ENCODE peak calls at places on chromosomes 2 and 18, in nine cellular contexts. H, I, T, W, L, C, G, U and S are unnamed samples.

GRCh38 chr2:232741972-232742371 is 34.4 kb downstream of the KCNJ13 start:
- DNase-seq in H (no peak), C (no peak), U (no peak), T (no peak), I (no peak), W (no peak), L (no peak), G (no peak), S (no peak)

GRCh38 chr2:42268528-42269151 is 92.4 kb downstream of the COX7A2L start:
- DNase-seq in I (no peak), G (no peak), T (no peak), H (no peak), U (no peak), C (no peak), W (no peak), L (peak), S (no peak)

GRCh38 chr2:235607541-235608199 is 113.8 kb downstream of the AGAP1 start:
- DNase-seq in L (peak), H (no peak), C (no peak), U (no peak), I (no peak), T (no peak), G (no peak), W (no peak), S (peak)

GRCh38 chr2:162317910-162318279 is 589 bp downstream of the IFIH1 start:
- DNase-seq in H (peak), C (no peak), L (peak), G (peak), T (no peak), I (peak), W (peak), U (no peak), S (no peak)

GRCh38 chr2:43144265-43144664 is 82.1 kb downstream of the ZFP36L2 start:
- DNase-seq in U (no peak), W (no peak), H (no peak), G (no peak), L (no peak), C (no peak), T (no peak), I (no peak), S (peak)

GRCh38 chr2:148720501-148720998 is 76.0 kb downstream of the EPC2 start:
- DNase-seq in W (no peak), T (no peak), H (peak), I (peak), U (no peak), G (no peak), C (no peak), L (no peak), S (peak)

GRCh38 chr2:182634386-182634785 is 81.7 kb upstream of the DNAJC10 start:
- DNase-seq in W (no peak), I (no peak), U (no peak), C (no peak), T (no peak), H (no peak), G (no peak), L (no peak), S (no peak)

GRCh38 chr2:234861841-234862735 is 89.7 kb upstream of the SH3BP4 start:
- DNase-seq in G (no peak), L (no peak), U (peak), H (no peak), C (no peak), W (no peak), T (no peak), I (no peak), S (no peak)

GRCh38 chr2:183172220-183172887 is 48.1 kb downstream of the NUP35 start:
- DNase-seq in C (no peak), U (no peak), L (no peak), H (no peak), I (no peak), T (no peak), G (no peak), W (no peak), S (no peak)

GRCh38 chr18:74784791-74785190 is 187.1 kb downstream of the ZNF407 start:
- DNase-seq in W (no peak), I (no peak), G (no peak), C (no peak), H (no peak), T (no peak), U (no peak), L (no peak), S (no peak)

GRCh38 chr2:112879491-112880041 is 31.4 kb upstream of the IL37 start:
- DNase-seq in W (peak), C (no peak), I (no peak), H (no peak), T (no peak), L (no peak), G (no peak), U (no peak), S (no peak)

GRCh38 chr2:6975988-6976387 is 58.8 kb downstream of the RNF144A start:
- DNase-seq in C (no peak), I (no peak), H (no peak), T (no peak), G (no peak), W (no peak), U (no peak), L (peak), S (peak)

GRCh38 chr2:128594953-128595677 is 276.4 kb upstream of the HS6ST1 start:
- DNase-seq in I (no peak), U (no peak), H (peak), L (no peak), T (no peak), W (no peak), G (peak), C (no peak), S (no peak)

GRCh38 chr2:106147159-106147558 is 46.9 kb downstream of the UXS1 start:
- DNase-seq in L (peak), U (no peak), H (no peak), G (no peak), T (no peak), C (no peak), I (no peak), W (no peak), S (peak)

GRCh38 chr18:52130621-52131020 is 209.4 kb upstream of the DCC start:
- DNase-seq in W (no peak), H (no peak), U (no peak), L (no peak), G (no peak), I (no peak), T (no peak), C (no peak), S (no peak)

GRCh38 chr2:175156534-175156933 is 11.5 kb downstream of the ATF2 start:
- DNase-seq in U (no peak), G (peak), C (no peak), I (no peak), H (no peak), T (no peak), W (no peak), L (peak), S (no peak)

GRCh38 chr2:186199029-186199428 is 287.0 kb upstream of the ZC3H15 start:
- DNase-seq in C (no peak), W (no peak), U (no peak), I (no peak), L (no peak), H (no peak), G (no peak), T (no peak), S (no peak)

GRCh38 chr2:182020319-182021055 is 34.8 kb downstream of the PPP1R1C start:
- DNase-seq in T (no peak), L (peak), H (no peak), G (no peak), W (no peak), I (no peak), U (no peak), C (no peak), S (peak)

GRCh38 chr18:26956894-26957293 is 91.4 kb upstream of the AQP4 start:
- DNase-seq in W (no peak), U (no peak), L (no peak), I (no peak), T (no peak), G (no peak), H (no peak), C (no peak), S (no peak)

GRCh38 chr18:32358529-32358928 is 112.2 kb downstream of the GAREM1 start:
- DNase-seq in W (no peak), C (no peak), L (no peak), U (no peak), T (no peak), G (no peak), H (no peak), I (no peak), S (peak)

GRCh38 chr2:189698020-189698887 is 23.8 kb downstream of the ANKAR start:
- DNase-seq in G (peak), C (peak), W (peak), U (no peak), T (peak), I (no peak), H (peak), L (peak), S (peak)

GRCh38 chr18:57466307-57466706 is 31.1 kb downstream of the ONECUT2 start:
- DNase-seq in L (no peak), I (no peak), G (no peak), C (no peak), T (no peak), U (no peak), W (no peak), H (peak), S (no peak)

GRCh38 chr2:196225213-196225612 is 53.8 kb upstream of the STK17B start:
- DNase-seq in I (no peak), W (no peak), C (no peak), L (peak), H (no peak), G (no peak), U (no peak), T (no peak), S (peak)

GRCh38 chr18:57221084-57221483 is 74.2 kb downstream of the BOD1L2 start:
- DNase-seq in U (no peak), I (no peak), W (no peak), L (no peak), C (no peak), T (no peak), G (no peak), H (no peak), S (no peak)

GRCh38 chr18:69240275-69240674 is 160.4 kb upstream of the DOK6 start:
- DNase-seq in U (no peak), G (no peak), H (no peak), L (no peak), I (no peak), W (no peak), T (no peak), C (no peak), S (no peak)

GRCh38 chr18:23857756-23858155 is 156.8 kb upstream of the TTC39C start:
- DNase-seq in G (no peak), L (peak), C (no peak), T (no peak), W (no peak), H (peak), I (no peak), U (no peak), S (peak)

GRCh38 chr2:20164734-20165242 is 60.1 kb downstream of the SDC1 start:
- DNase-seq in G (no peak), U (no peak), I (no peak), T (no peak), L (peak), C (no peak), H (no peak), W (no peak), S (peak)

GRCh38 chr2:167335627-167336026 is 447.3 kb downstream of the XIRP2 start:
- DNase-seq in U (no peak), W (no peak), I (no peak), L (peak), T (no peak), H (no peak), G (no peak), C (no peak), S (peak)

GRCh38 chr2:185583058-185583816 is 155.4 kb upstream of the FSIP2 start:
- DNase-seq in H (no peak), G (no peak), U (no peak), L (peak), W (no peak), C (no peak), I (no peak), T (no peak), S (peak)

GRCh38 chr2:240538031-240538780 is 19.6 kb downstream of the ANKMY1 start:
- DNase-seq in G (no peak), L (no peak), U (peak), T (no peak), W (no peak), C (no peak), H (no peak), I (peak), S (no peak)

GRCh38 chr2:173806761-173807160 is 158.4 kb downstream of the SP3 start:
- DNase-seq in H (no peak), W (no peak), U (no peak), L (peak), G (no peak), T (no peak), I (no peak), C (no peak), S (peak)
- H3K4me3 ChIP-seq in H (no peak), W (no peak), U (no peak), L (no peak), G (no peak), T (no peak), I (no peak), C (no peak), S (no peak)

DNA sequence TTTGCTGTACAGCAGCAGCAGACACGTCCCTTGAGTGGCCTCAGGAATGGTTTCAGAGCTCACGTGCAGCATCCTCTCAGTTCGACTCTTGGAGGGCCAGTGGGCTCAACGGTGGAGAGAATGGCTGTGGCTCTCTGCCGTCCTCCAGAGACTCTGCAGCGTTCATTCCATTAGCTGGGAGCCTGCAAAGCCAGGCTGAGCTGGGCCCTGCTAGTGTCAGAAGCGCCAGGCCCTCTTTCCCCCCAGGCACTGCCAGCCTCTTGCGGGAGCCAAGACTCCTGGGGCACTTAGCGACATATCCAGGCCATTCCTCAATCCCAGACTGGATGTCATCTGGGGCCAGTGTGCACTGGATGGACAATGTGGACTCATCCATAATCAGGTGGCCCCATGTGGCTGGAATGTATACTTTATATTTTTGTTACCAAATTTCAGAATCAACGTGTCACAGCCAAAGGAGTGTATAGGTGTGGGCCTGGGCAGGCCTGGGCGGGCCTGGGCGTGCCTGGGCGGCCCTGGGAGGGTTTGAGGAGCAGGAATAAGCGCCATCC is 125.1 kb upstream of the EPAS1 start:
- DNase-seq in L (no peak), C (no peak), T (no peak), G (no peak), I (peak), W (no peak), H (no peak), U (no peak), S (peak)
- TF ChIP-seq CTCF in L (peak), C (no peak), T (no peak), G (no peak), I (no peak), W (no peak), H (no peak), U (no peak), S (peak)

GRCh38 chr2:150469706-150470105 is 17.8 kb downstream of the RND3 start:
- DNase-seq in G (no peak), T (no peak), U (no peak), I (no peak), L (no peak), W (no peak), C (no peak), H (no peak), S (peak)
- H3K4me3 ChIP-seq in G (no peak), T (no peak), U (no peak), I (no peak), L (no peak), W (no peak), C (no peak), H (no peak), S (no peak)

DNA sequence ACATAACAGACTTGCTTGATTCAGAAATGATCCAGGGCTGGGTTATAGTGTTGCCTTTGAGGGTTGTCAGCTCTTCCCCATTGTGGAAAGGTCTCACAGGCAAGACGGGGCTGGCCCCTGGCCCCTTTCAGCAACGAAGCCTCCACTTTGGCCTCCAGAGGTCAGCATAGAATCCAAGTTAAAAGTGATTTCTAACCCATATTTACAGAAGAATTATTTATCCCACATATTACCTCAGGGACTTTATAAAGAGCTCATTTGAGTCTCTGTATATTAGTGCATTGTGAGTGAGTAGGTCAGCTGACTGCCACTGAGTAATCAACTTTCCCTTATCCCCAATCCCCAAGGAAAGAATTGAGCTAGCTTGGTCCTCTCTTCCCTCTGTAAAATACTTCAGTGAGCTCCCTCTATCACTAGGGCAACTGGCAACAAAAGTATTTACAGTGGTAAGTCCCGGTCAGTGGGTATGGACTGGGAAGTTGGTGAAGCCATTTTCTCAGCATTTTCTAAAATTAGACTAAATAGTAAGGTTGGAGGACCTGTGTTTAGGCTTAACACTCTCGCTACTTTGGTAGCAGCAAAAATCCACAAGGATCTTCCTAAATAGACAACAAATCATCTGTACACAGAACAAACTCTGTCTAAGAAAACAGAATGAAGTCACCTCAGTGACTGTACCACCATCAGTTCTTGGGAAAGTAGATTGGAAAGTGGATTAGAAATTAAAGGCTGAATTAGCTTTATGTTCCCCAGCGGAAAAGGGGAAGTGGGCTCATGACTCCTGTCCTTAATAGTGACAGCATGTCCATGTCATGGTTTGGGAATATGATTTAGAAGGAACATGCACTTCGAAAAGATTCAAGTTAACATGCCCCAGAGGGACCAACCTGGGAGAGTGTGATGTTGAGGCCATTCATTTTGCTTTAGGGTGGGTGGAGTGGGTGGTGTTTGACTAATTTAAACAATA is 171.0 kb upstream of the SIX3 start:
- DNase-seq in I (no peak), C (no peak), L (no peak), G (no peak), H (no peak), U (no peak), T (no peak), W (no peak), S (no peak)
- TF ChIP-seq CTCF in I (no peak), C (no peak), L (no peak), G (no peak), H (no peak), U (no peak), T (no peak), W (peak), S (no peak)

GRCh38 chr2:98480598-98480997 is 35.9 kb downstream of the INPP4A start:
- DNase-seq in H (no peak), W (no peak), U (no peak), T (no peak), G (peak), I (peak), C (no peak), L (no peak), S (no peak)

GRCh38 chr2:98479959-98480524 is 35.4 kb downstream of the INPP4A start:
- DNase-seq in U (no peak), W (peak), I (peak), T (no peak), G (peak), L (peak), C (no peak), H (peak), S (peak)

GRCh38 chr2:98477506-98477905 is 32.8 kb downstream of the INPP4A start:
- DNase-seq in H (no peak), L (no peak), C (no peak), W (no peak), G (peak), T (no peak), U (no peak), I (peak), S (no peak)

GRCh38 chr2:98478088-98478551 is 33.5 kb downstream of the INPP4A start:
- DNase-seq in I (peak), C (no peak), W (no peak), H (no peak), U (no peak), L (no peak), T (no peak), G (peak), S (no peak)

DNA sequence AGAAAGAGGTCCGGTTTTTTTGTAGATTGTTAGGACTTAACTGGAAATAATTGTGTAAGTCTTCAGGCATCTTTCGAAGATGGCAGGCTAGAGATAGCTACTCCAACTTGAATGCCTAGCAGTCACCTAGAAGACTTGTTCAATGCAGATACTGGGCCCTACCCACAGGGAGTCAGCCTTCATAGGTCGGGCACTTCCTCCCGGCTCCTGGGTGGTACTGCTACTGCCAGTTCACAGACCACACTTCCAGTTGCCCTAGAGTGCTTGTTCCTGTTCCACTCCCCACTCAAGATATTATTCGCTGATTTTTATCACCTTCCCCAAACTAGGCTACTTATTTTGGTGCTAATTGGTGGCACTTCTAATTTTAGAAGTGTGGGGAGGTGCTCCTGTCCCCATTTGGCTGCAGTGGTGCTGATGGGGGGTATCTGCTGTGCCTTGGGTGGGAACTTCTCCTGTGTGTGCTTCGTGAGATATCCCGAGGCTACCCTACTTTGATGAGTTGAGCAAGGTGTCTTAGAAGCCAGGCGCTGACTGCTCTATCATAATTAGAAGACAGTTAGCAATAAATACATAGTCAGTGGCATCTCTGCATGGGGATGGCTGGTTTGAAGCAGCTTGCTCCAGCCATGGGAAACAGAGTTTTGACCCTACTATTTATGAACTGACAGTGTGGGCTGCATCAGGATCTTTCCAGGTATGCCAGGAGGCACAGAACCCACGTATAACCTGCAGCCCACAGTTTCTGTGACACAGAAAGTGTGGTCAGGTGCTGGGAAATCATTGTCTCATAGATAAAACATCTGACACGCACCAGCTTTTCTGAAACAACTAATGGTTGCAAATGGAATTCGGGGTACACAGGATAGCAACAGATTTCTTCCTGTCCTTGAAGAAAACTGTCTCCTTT is 34.5 kb downstream of the INPP4A start:
- DNase-seq in W (no peak), C (no peak), L (no peak), I (peak), U (no peak), G (peak), H (no peak), T (no peak), S (no peak)
- H3K4me3 ChIP-seq in W (no peak), C (peak), L (no peak), I (no peak), U (no peak), G (no peak), H (no peak), T (no peak), S (no peak)

GRCh38 chr18:37838086-37838485 is 272.5 kb upstream of the CELF4 start:
- DNase-seq in U (no peak), G (no peak), W (no peak), H (no peak), T (no peak), I (no peak), C (no peak), L (no peak), S (no peak)
- TF ChIP-seq CTCF in U (no peak), G (no peak), W (no peak), H (no peak), T (no peak), I (no peak), C (no peak), L (no peak), S (no peak)

GRCh38 chr2:200747668-200748618 is 63.8 kb upstream of the BZW1 start:
- DNase-seq in L (peak), H (no peak), W (no peak), T (no peak), C (no peak), I (no peak), G (no peak), U (no peak), S (peak)
- H3K4me3 ChIP-seq in L (no peak), H (no peak), W (no peak), T (peak), C (no peak), I (no peak), G (no peak), U (no peak), S (peak)

GRCh38 chr18:45565280-45565970 is 49.9 kb upstream of the SLC14A2 start:
- DNase-seq in U (no peak), H (no peak), G (no peak), C (no peak), W (no peak), L (no peak), I (no peak), T (no peak), S (no peak)
- TF ChIP-seq CTCF in U (no peak), H (no peak), G (no peak), C (no peak), W (no peak), L (no peak), I (no peak), T (no peak), S (no peak)

GRCh38 chr2:375270-375946 is 87.5 kb upstream of the ALKAL2 start:
- DNase-seq in H (no peak), T (no peak), W (no peak), U (no peak), C (no peak), I (no peak), L (no peak), G (no peak), S (no peak)
- H3K4me3 ChIP-seq in H (no peak), T (peak), W (no peak), U (no peak), C (no peak), I (no peak), L (no peak), G (no peak), S (no peak)